ENCODE peak calls at places on chromosomes 12 and 14, in five cellular contexts. One of them, this sample, is unnamed.

GRCh38 chr12:89857652-89858274 is 149.1 kb upstream of the ATP2B1 start:
- DNase-seq in heart left ventricle: no peak
- DNase-seq in hepatocyte: no peak
- DNase-seq in A549: no peak
- DNase-seq in psoas muscle: no peak
- DNase-seq in this sample: no peak

GRCh38 chr14:73325063-73325462 is 87.8 kb downstream of the PAPLN start:
- DNase-seq in heart left ventricle: no peak
- DNase-seq in A549: no peak
- DNase-seq in psoas muscle: no peak
- DNase-seq in hepatocyte: no peak
- DNase-seq in this sample: no peak

GRCh38 chr12:109553929-109554500 is 19.3 kb downstream of the MMAB start:
- DNase-seq in A549: no peak
- DNase-seq in hepatocyte: no peak
- DNase-seq in heart left ventricle: no peak
- DNase-seq in psoas muscle: no peak
- DNase-seq in this sample: no peak

GRCh38 chr12:101924647-101925046 is 47.3 kb downstream of the DRAM1 start:
- DNase-seq in hepatocyte: no peak
- DNase-seq in heart left ventricle: no peak
- DNase-seq in psoas muscle: no peak
- DNase-seq in A549: peak; percentile 28
- DNase-seq in this sample: peak; percentile 76

GRCh38 chr12:9872743-9873142 is 3.6 kb upstream of the CLEC2B start:
- DNase-seq in heart left ventricle: peak; percentile 20
- DNase-seq in psoas muscle: no peak
- DNase-seq in hepatocyte: peak; percentile 10
- DNase-seq in A549: no peak
- DNase-seq in this sample: no peak

GRCh38 chr14:53047302-53047701 is 96.5 kb upstream of the FERMT2 start:
- DNase-seq in hepatocyte: no peak
- DNase-seq in psoas muscle: no peak
- DNase-seq in A549: no peak
- DNase-seq in heart left ventricle: no peak
- DNase-seq in this sample: no peak

GRCh38 chr14:74955229-74955999 is at the start of gene PGF:
- DNase-seq in heart left ventricle: peak; percentile 76
- DNase-seq in psoas muscle: peak; percentile 85
- DNase-seq in hepatocyte: peak; percentile 86
- DNase-seq in A549: peak; percentile 50
- DNase-seq in this sample: peak; percentile 86

GRCh38 chr12:29957835-29958234 is 174.1 kb upstream of the TMTC1 start:
- DNase-seq in psoas muscle: no peak
- DNase-seq in A549: no peak
- DNase-seq in hepatocyte: no peak
- DNase-seq in heart left ventricle: no peak
- DNase-seq in this sample: no peak

GRCh38 chr12:52720487-52720886 is 17.2 kb upstream of the KRT77 start:
- DNase-seq in hepatocyte: no peak
- DNase-seq in psoas muscle: no peak
- DNase-seq in A549: peak; percentile 30
- DNase-seq in heart left ventricle: no peak
- DNase-seq in this sample: no peak

GRCh38 chr12:66572845-66573244 is 106.0 kb downstream of the GRIP1 start:
- DNase-seq in psoas muscle: no peak
- DNase-seq in heart left ventricle: no peak
- DNase-seq in A549: no peak
- DNase-seq in hepatocyte: no peak
- DNase-seq in this sample: no peak

GRCh38 chr12:66571361-66571760 is 107.5 kb downstream of the GRIP1 start:
- DNase-seq in heart left ventricle: no peak
- DNase-seq in A549: no peak
- DNase-seq in psoas muscle: no peak
- DNase-seq in hepatocyte: no peak
- DNase-seq in this sample: no peak

DNA sequence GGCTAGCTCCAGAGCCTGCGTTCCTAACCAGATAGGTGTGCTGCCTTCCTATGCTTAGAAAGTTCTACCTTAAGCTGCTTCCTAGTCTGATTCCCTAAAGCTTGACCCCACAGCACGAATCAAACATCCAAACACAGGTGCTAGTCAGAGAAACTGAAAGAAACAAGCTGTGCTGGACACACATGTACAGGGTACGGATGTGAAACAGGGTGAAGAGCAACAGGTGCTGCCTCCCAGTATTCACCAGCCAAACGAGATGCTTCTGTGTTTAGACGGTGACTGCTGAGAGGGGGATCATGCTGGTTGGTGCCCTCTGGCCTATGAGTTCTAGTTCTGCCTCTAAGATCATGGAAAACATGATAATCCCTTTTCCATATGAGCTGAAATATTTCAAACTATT is 105.3 kb downstream of the GRIP1 start:
- DNase-seq in heart left ventricle: no peak
- DNase-seq in A549: no peak
- DNase-seq in psoas muscle: no peak
- DNase-seq in hepatocyte: no peak
- DNase-seq in this sample: no peak
- H3K4me1 ChIP-seq in heart left ventricle: no peaks in the 10 kb centered on the region
- H3K4me1 ChIP-seq in A549: no peaks in the 10 kb centered on the region
- H3K4me1 ChIP-seq in psoas muscle: no peaks in the 10 kb centered on the region
- H3K4me1 ChIP-seq in hepatocyte: no peaks in the 10 kb centered on the region
- H3K4me1 ChIP-seq in this sample: no peaks in the 10 kb centered on the region

GRCh38 chr12:80493466-80493865 is 49.4 kb downstream of the PTPRQ start:
- DNase-seq in hepatocyte: no peak
- DNase-seq in A549: no peak
- DNase-seq in psoas muscle: no peak
- DNase-seq in heart left ventricle: no peak
- DNase-seq in this sample: no peak
- H3K4me1 ChIP-seq in hepatocyte: no peaks in the 10 kb centered on the region
- H3K4me1 ChIP-seq in A549: no peaks in the 10 kb centered on the region
- H3K4me1 ChIP-seq in psoas muscle: no peaks in the 10 kb centered on the region
- H3K4me1 ChIP-seq in heart left ventricle: no peaks in the 10 kb centered on the region
- H3K4me1 ChIP-seq in this sample: no peaks in the 10 kb centered on the region

GRCh38 chr12:50925342-50925651 is 27.0 kb upstream of the HIGD1C start:
- DNase-seq in hepatocyte: no peak
- DNase-seq in psoas muscle: no peak
- DNase-seq in A549: no peak
- DNase-seq in heart left ventricle: no peak
- DNase-seq in this sample: peak; percentile 42

GRCh38 chr12:50925920-50926319 is 26.4 kb upstream of the HIGD1C start:
- DNase-seq in psoas muscle: no peak
- DNase-seq in heart left ventricle: no peak
- DNase-seq in hepatocyte: no peak
- DNase-seq in A549: no peak
- DNase-seq in this sample: no peak

GRCh38 chr12:50927356-50927755 is 25.0 kb upstream of the HIGD1C start:
- DNase-seq in A549: no peak
- DNase-seq in psoas muscle: no peak
- DNase-seq in heart left ventricle: no peak
- DNase-seq in hepatocyte: no peak
- DNase-seq in this sample: no peak

GRCh38 chr12:50927766-50928224 is 24.5 kb upstream of the HIGD1C start:
- DNase-seq in psoas muscle: no peak
- DNase-seq in heart left ventricle: no peak
- DNase-seq in A549: no peak
- DNase-seq in hepatocyte: no peak
- DNase-seq in this sample: no peak

DNA sequence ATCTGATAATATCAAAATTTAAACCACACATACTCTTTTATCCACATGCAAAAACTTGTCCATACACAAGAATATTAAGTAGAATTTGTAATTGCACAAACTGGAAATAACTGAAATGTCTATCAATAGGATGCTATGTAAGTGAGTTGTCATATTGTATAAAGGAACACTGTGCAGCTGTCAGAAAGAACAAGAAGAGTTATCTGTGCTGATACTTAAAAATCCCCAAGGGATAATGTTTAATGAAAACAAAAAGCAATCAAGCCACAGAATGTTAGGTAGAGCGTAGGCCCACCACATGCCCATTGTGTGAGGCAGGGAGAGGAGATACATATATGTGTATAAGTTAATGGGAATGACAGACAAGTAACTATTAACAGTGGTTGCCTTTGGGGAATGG is 25.9 kb upstream of the HIGD1C start:
- DNase-seq in psoas muscle: no peak
- DNase-seq in A549: no peak
- DNase-seq in hepatocyte: no peak
- DNase-seq in heart left ventricle: no peak
- DNase-seq in this sample: no peak
- H3K4me1 ChIP-seq in psoas muscle: peaks cover 61% of the 10 kb centered on the region
- H3K4me1 ChIP-seq in A549: peaks cover 8% of the 10 kb centered on the region
- H3K4me1 ChIP-seq in hepatocyte: peaks cover 38% of the 10 kb centered on the region
- H3K4me1 ChIP-seq in heart left ventricle: peaks cover 50% of the 10 kb centered on the region
- H3K4me1 ChIP-seq in this sample: peaks cover 9% of the 10 kb centered on the region

GRCh38 chr12:5096241-5096880 is 52.7 kb downstream of the KCNA5 start:
- DNase-seq in heart left ventricle: no peak
- DNase-seq in psoas muscle: no peak
- DNase-seq in A549: no peak
- DNase-seq in hepatocyte: no peak
- DNase-seq in this sample: no peak
- H3K4me1 ChIP-seq in heart left ventricle: no peaks in the 10 kb centered on the region
- H3K4me1 ChIP-seq in psoas muscle: no peaks in the 10 kb centered on the region
- H3K4me1 ChIP-seq in A549: no peaks in the 10 kb centered on the region
- H3K4me1 ChIP-seq in hepatocyte: no peaks in the 10 kb centered on the region
- H3K4me1 ChIP-seq in this sample: no peaks in the 10 kb centered on the region

DNA sequence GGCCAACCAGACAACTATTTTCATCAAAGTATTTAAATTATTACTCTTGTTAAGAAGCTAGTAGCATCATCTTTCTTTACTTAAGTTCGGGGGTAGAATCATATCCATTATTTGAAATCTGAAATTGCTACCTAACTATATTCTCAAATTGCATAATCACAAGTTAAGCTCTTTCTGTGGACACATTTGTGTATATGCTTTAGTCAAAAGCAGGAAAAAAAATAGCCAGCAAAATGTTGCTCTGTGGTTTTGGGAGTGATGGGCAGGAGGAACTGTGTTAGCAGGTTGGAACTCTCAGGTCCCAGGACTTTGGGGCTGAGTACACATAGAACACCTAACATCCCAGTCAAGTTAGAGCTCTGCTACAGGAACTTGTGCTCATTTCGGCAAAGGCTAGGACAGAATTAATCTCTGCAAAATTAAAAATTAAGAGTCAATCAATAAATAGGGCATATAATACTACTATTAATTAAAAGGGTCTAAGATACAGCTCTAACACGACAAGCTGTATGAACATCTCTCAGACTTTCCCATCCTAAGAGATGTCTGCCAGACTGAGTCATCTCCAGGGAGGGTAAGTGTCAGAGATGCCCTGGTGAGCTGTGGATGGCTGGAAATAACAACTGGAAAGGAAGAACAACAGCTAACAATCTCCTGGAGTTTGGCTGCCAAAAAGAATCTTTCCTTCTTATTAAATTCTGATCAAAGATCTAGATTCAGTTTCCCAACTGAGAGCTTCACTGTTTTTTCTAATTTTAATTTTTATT is 203.5 kb upstream of the GZMB start:
- DNase-seq in psoas muscle: no peak
- DNase-seq in A549: no peak
- DNase-seq in hepatocyte: no peak
- DNase-seq in heart left ventricle: no peak
- DNase-seq in this sample: no peak
- H3K4me1 ChIP-seq in psoas muscle: no peaks in the 10 kb centered on the region
- H3K4me1 ChIP-seq in A549: peaks cover 7% of the 10 kb centered on the region
- H3K4me1 ChIP-seq in hepatocyte: peaks cover 19% of the 10 kb centered on the region
- H3K4me1 ChIP-seq in heart left ventricle: peaks cover 36% of the 10 kb centered on the region
- H3K4me1 ChIP-seq in this sample: no peaks in the 10 kb centered on the region

GRCh38 chr12:113135178-113136127 is at the start of gene RASAL1:
- DNase-seq in heart left ventricle: no peak
- DNase-seq in psoas muscle: no peak
- DNase-seq in A549: peak; percentile 86
- DNase-seq in hepatocyte: peak; percentile 41
- DNase-seq in this sample: peak; percentile 46

GRCh38 chr12:113138826-113139225 is 3.3 kb upstream of the RASAL1 start:
- DNase-seq in hepatocyte: no peak
- DNase-seq in A549: no peak
- DNase-seq in heart left ventricle: no peak
- DNase-seq in psoas muscle: no peak
- DNase-seq in this sample: no peak

GRCh38 chr12:113137861-113138783 is 2.6 kb upstream of the RASAL1 start:
- DNase-seq in psoas muscle: no peak
- DNase-seq in heart left ventricle: no peak
- DNase-seq in hepatocyte: no peak
- DNase-seq in A549: no peak
- DNase-seq in this sample: no peak

GRCh38 chr12:113136128-113136989 is 798 bp upstream of the RASAL1 start:
- DNase-seq in A549: no peak
- DNase-seq in heart left ventricle: no peak
- DNase-seq in psoas muscle: no peak
- DNase-seq in hepatocyte: no peak
- DNase-seq in this sample: no peak

DNA sequence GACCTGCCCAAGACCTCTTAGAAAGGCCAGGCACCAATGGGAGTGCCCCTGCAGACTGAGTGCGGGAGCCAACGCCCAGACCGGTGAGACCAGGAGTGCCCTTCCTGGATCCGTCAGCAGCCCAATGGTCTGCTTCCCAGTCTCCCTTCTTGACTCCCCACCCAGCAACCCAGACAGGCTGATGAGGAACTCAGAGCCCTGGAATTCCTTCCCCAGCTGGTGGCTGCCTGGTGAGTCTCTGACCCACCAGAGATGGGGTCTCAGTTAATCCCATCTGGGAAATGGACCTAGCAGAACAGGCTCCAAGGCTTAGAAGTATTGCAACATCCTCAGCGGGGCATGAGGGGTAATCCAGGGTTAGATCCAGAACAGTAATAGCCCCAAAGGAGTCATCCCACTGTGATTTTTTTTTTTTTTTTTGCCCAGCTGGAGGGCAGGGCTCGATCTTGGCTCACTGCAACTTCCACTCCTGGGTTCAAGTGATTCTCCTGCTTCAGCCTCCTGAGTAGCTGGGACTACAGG is 1.5 kb upstream of the RASAL1 start:
- DNase-seq in psoas muscle: no peak
- DNase-seq in hepatocyte: no peak
- DNase-seq in heart left ventricle: no peak
- DNase-seq in A549: no peak
- DNase-seq in this sample: no peak
- H3K4me1 ChIP-seq in psoas muscle: no peaks in the 10 kb centered on the region
- H3K4me1 ChIP-seq in hepatocyte: no peaks in the 10 kb centered on the region
- H3K4me1 ChIP-seq in heart left ventricle: peaks cover under 1% of the 10 kb centered on the region
- H3K4me1 ChIP-seq in A549: peaks cover 15% of the 10 kb centered on the region
- H3K4me1 ChIP-seq in this sample: peaks cover 6% of the 10 kb centered on the region

GRCh38 chr14:54623279-54624004 is 56.5 kb downstream of the SAMD4A start:
- DNase-seq in psoas muscle: no peak
- DNase-seq in heart left ventricle: no peak
- DNase-seq in hepatocyte: no peak
- DNase-seq in A549: no peak
- DNase-seq in this sample: no peak
- H3K4me1 ChIP-seq in psoas muscle: peaks cover 54% of the 10 kb centered on the region
- H3K4me1 ChIP-seq in heart left ventricle: peaks cover 48% of the 10 kb centered on the region
- H3K4me1 ChIP-seq in hepatocyte: peaks cover 34% of the 10 kb centered on the region
- H3K4me1 ChIP-seq in A549: peaks cover 16% of the 10 kb centered on the region
- H3K4me1 ChIP-seq in this sample: no peaks in the 10 kb centered on the region

This sample was measured in BE2C.